ENCODE peak calls at places on chromosomes 11 and 22, in nine cellular contexts. One of them, this sample, is unnamed.

GRCh38 chr22:37303821-37304274 is 21.5 kb downstream of the CYTH4 start:
- DNase-seq in neural crest cell: no peak
- DNase-seq in T-helper 1 cell: no peak
- DNase-seq in nephron progenitor cell: no peak
- DNase-seq in anterior cingulate cortex: peak; percentile 14
- DNase-seq in KG1: no peak
- DNase-seq in BJ: peak; percentile 58
- DNase-seq in effector CD4-positive, alpha-beta T cell: no peak
- DNase-seq in body of pancreas: no peak
- DNase-seq in this sample: no peak

GRCh38 chr11:17244046-17244445 is 32.5 kb upstream of the NUCB2 start:
- DNase-seq in neural crest cell: no peak
- DNase-seq in T-helper 1 cell: no peak
- DNase-seq in nephron progenitor cell: no peak
- DNase-seq in anterior cingulate cortex: no peak
- DNase-seq in KG1: no peak
- DNase-seq in BJ: no peak
- DNase-seq in effector CD4-positive, alpha-beta T cell: no peak
- DNase-seq in body of pancreas: no peak
- DNase-seq in this sample: peak; percentile 5

GRCh38 chr22:30640839-30641430 is 5.4 kb downstream of the SLC35E4 start:
- DNase-seq in neural crest cell: no peak
- DNase-seq in T-helper 1 cell: no peak
- DNase-seq in nephron progenitor cell: no peak
- DNase-seq in anterior cingulate cortex: no peak
- DNase-seq in KG1: no peak
- DNase-seq in BJ: no peak
- DNase-seq in effector CD4-positive, alpha-beta T cell: no peak
- DNase-seq in body of pancreas: no peak
- DNase-seq in this sample: no peak

GRCh38 chr11:29333993-29334780 is 682.6 kb downstream of the KCNA4 start:
- DNase-seq in neural crest cell: no peak
- DNase-seq in T-helper 1 cell: no peak
- DNase-seq in nephron progenitor cell: peak; percentile 9
- DNase-seq in anterior cingulate cortex: no peak
- DNase-seq in KG1: no peak
- DNase-seq in BJ: no peak
- DNase-seq in effector CD4-positive, alpha-beta T cell: no peak
- DNase-seq in body of pancreas: no peak
- DNase-seq in this sample: no peak

GRCh38 chr11:19656140-19656541 is 56.5 kb upstream of the NAV2 start:
- DNase-seq in neural crest cell: no peak
- DNase-seq in T-helper 1 cell: no peak
- DNase-seq in nephron progenitor cell: no peak
- DNase-seq in anterior cingulate cortex: no peak
- DNase-seq in KG1: no peak
- DNase-seq in BJ: no peak
- DNase-seq in effector CD4-positive, alpha-beta T cell: no peak
- DNase-seq in body of pancreas: no peak
- DNase-seq in this sample: no peak

GRCh38 chr11:72974487-72975205 is 160.4 kb downstream of the ATG16L2 start:
- DNase-seq in neural crest cell: no peak
- DNase-seq in T-helper 1 cell: no peak
- DNase-seq in nephron progenitor cell: no peak
- DNase-seq in anterior cingulate cortex: no peak
- DNase-seq in KG1: no peak
- DNase-seq in BJ: no peak
- DNase-seq in effector CD4-positive, alpha-beta T cell: no peak
- DNase-seq in body of pancreas: no peak
- DNase-seq in this sample: no peak

GRCh38 chr11:69552951-69553350 is 71.5 kb downstream of the LINC01488 start:
- DNase-seq in neural crest cell: no peak
- DNase-seq in T-helper 1 cell: no peak
- DNase-seq in nephron progenitor cell: no peak
- DNase-seq in anterior cingulate cortex: no peak
- DNase-seq in KG1: no peak
- DNase-seq in BJ: no peak
- DNase-seq in effector CD4-positive, alpha-beta T cell: no peak
- DNase-seq in body of pancreas: no peak
- DNase-seq in this sample: no peak

GRCh38 chr11:35432464-35432863 is 13.1 kb upstream of the SLC1A2 start:
- DNase-seq in neural crest cell: no peak
- DNase-seq in T-helper 1 cell: no peak
- DNase-seq in nephron progenitor cell: no peak
- DNase-seq in anterior cingulate cortex: no peak
- DNase-seq in KG1: no peak
- DNase-seq in BJ: no peak
- DNase-seq in effector CD4-positive, alpha-beta T cell: no peak
- DNase-seq in body of pancreas: no peak
- DNase-seq in this sample: no peak

GRCh38 chr22:32660292-32660691 is 141.2 kb upstream of the TIMP3 start:
- DNase-seq in neural crest cell: peak; percentile 59
- DNase-seq in T-helper 1 cell: peak; percentile 43
- DNase-seq in nephron progenitor cell: peak; percentile 70
- DNase-seq in anterior cingulate cortex: peak; percentile 5
- DNase-seq in KG1: peak; percentile 55
- DNase-seq in BJ: no peak
- DNase-seq in effector CD4-positive, alpha-beta T cell: peak; percentile 22
- DNase-seq in body of pancreas: peak; percentile 73
- DNase-seq in this sample: peak; percentile 42

GRCh38 chr22:22098457-22099193 is 116.0 kb upstream of the TOP3B start:
- DNase-seq in neural crest cell: no peak
- DNase-seq in T-helper 1 cell: no peak
- DNase-seq in nephron progenitor cell: no peak
- DNase-seq in anterior cingulate cortex: no peak
- DNase-seq in KG1: no peak
- DNase-seq in BJ: no peak
- DNase-seq in effector CD4-positive, alpha-beta T cell: no peak
- DNase-seq in body of pancreas: no peak
- DNase-seq in this sample: no peak

GRCh38 chr22:45615364-45615763 is 56.3 kb upstream of the ATXN10 start:
- DNase-seq in neural crest cell: no peak
- DNase-seq in T-helper 1 cell: no peak
- DNase-seq in nephron progenitor cell: no peak
- DNase-seq in anterior cingulate cortex: no peak
- DNase-seq in KG1: no peak
- DNase-seq in BJ: no peak
- DNase-seq in effector CD4-positive, alpha-beta T cell: no peak
- DNase-seq in body of pancreas: no peak
- DNase-seq in this sample: no peak

GRCh38 chr22:30307026-30307574 is 17.8 kb upstream of the CASTOR1 start:
- DNase-seq in neural crest cell: no peak
- DNase-seq in T-helper 1 cell: no peak
- DNase-seq in nephron progenitor cell: no peak
- DNase-seq in anterior cingulate cortex: no peak
- DNase-seq in KG1: no peak
- DNase-seq in BJ: no peak
- DNase-seq in effector CD4-positive, alpha-beta T cell: no peak
- DNase-seq in body of pancreas: no peak
- DNase-seq in this sample: no peak

GRCh38 chr22:21568207-21569075 is 927 bp downstream of the UBE2L3 start:
- DNase-seq in neural crest cell: peak; percentile 25
- DNase-seq in T-helper 1 cell: peak; percentile 13
- DNase-seq in nephron progenitor cell: peak; percentile 41
- DNase-seq in anterior cingulate cortex: no peak
- DNase-seq in KG1: no peak
- DNase-seq in BJ: no peak
- DNase-seq in effector CD4-positive, alpha-beta T cell: no peak
- DNase-seq in body of pancreas: peak; percentile 50
- DNase-seq in this sample: no peak

GRCh38 chr22:37784829-37785495 is 22.8 kb upstream of the GCAT start:
- DNase-seq in neural crest cell: no peak
- DNase-seq in T-helper 1 cell: no peak
- DNase-seq in nephron progenitor cell: no peak
- DNase-seq in anterior cingulate cortex: no peak
- DNase-seq in KG1: no peak
- DNase-seq in BJ: no peak
- DNase-seq in effector CD4-positive, alpha-beta T cell: no peak
- DNase-seq in body of pancreas: no peak
- DNase-seq in this sample: no peak

GRCh38 chr11:62267576-62267975 is 2.4 kb upstream of the SCGB2A2 start:
- DNase-seq in neural crest cell: no peak
- DNase-seq in T-helper 1 cell: no peak
- DNase-seq in nephron progenitor cell: no peak
- DNase-seq in anterior cingulate cortex: no peak
- DNase-seq in KG1: no peak
- DNase-seq in BJ: no peak
- DNase-seq in effector CD4-positive, alpha-beta T cell: no peak
- DNase-seq in body of pancreas: no peak
- DNase-seq in this sample: no peak

GRCh38 chr11:108601150-108601549 is 7.6 kb upstream of the EXPH5 start:
- DNase-seq in neural crest cell: no peak
- DNase-seq in T-helper 1 cell: no peak
- DNase-seq in nephron progenitor cell: no peak
- DNase-seq in anterior cingulate cortex: no peak
- DNase-seq in KG1: no peak
- DNase-seq in BJ: peak; percentile 53
- DNase-seq in effector CD4-positive, alpha-beta T cell: no peak
- DNase-seq in body of pancreas: no peak
- DNase-seq in this sample: no peak

GRCh38 chr11:111429066-111429506 is 50.0 kb upstream of the POU2AF1 start:
- DNase-seq in neural crest cell: no peak
- DNase-seq in T-helper 1 cell: peak; percentile 27
- DNase-seq in nephron progenitor cell: peak; percentile 39
- DNase-seq in anterior cingulate cortex: no peak
- DNase-seq in KG1: peak; percentile 23
- DNase-seq in BJ: no peak
- DNase-seq in effector CD4-positive, alpha-beta T cell: peak; percentile 20
- DNase-seq in body of pancreas: peak; percentile 79
- DNase-seq in this sample: no peak